ENCODE peak calls at places on chromosome 7, in seven cellular contexts. Y, W, F, T, D, L and P are unnamed samples.

GRCh38 chr7:4174884-4175283 is 507.2 kb upstream of the FOXK1 start:
- DNase-seq in L (no peak), Y (no peak), W (no peak), F (no peak), T (no peak), D (no peak), P (no peak)

GRCh38 chr7:149856-150636 is 42.3 kb upstream of the FAM20C start:
- DNase-seq in L (peak; percentile 32), D (no peak), Y (peak; percentile 52), W (no peak), F (no peak), T (peak; percentile 18), P (no peak)

GRCh38 chr7:117411539-117411938 is 15.8 kb downstream of the ASZ1 start:
- DNase-seq in W (no peak), T (no peak), L (no peak), F (no peak), D (no peak), Y (no peak), P (no peak)

GRCh38 chr7:158323741-158324396 is 263.8 kb downstream of the PTPRN2 start:
- DNase-seq in W (no peak), L (no peak), D (no peak), T (no peak), F (no peak), Y (no peak), P (no peak)

GRCh38 chr7:17472518-17472917 is 174.1 kb downstream of the AHR start:
- DNase-seq in L (no peak), Y (no peak), W (no peak), T (no peak), D (no peak), F (no peak), P (no peak)

GRCh38 chr7:156680281-156680680 is 39.7 kb downstream of the RNF32 start:
- DNase-seq in F (no peak), T (no peak), L (no peak), D (no peak), W (no peak), Y (no peak), P (no peak)

GRCh38 chr7:29563590-29564454 is at the start of gene PRR15:
- DNase-seq in Y (peak; percentile 58), D (no peak), W (no peak), L (no peak), F (peak; percentile 17), T (no peak), P (no peak)

GRCh38 chr7:28768577-28769147 is 189.5 kb downstream of the TRIL start:
- DNase-seq in Y (peak; percentile 92), T (no peak), D (no peak), W (peak; percentile 37), F (peak; percentile 23), L (no peak), P (no peak)